ENCODE peak calls at places on chromosomes 5 and 9, in six cellular contexts. V, C, R, J, Z and O are unnamed samples.

GRCh38 chr5:176540956-176541337 is 3.7 kb upstream of the RNF44 start:
- DNase-seq in V (no peak), C (peak; percentile 44), R (no peak), J (no peak), Z (no peak), O (no peak)

GRCh38 chr5:178769617-178770290 is 39.3 kb upstream of the ZNF354A start:
- DNase-seq in V (peak; percentile 24), C (no peak), R (no peak), J (no peak), Z (no peak), O (no peak)

GRCh38 chr9:91207889-91208651 is 153.6 kb downstream of the AUH start:
- DNase-seq in V (no peak), C (peak; percentile 23), R (peak; percentile 94), J (peak; percentile 72), Z (peak; percentile 29), O (no peak)

GRCh38 chr5:16884595-16884994 is 51.5 kb downstream of the MYO10 start:
- DNase-seq in V (no peak), C (no peak), R (no peak), J (no peak), Z (no peak), O (no peak)

GRCh38 chr5:55577353-55578060 is 42.7 kb upstream of the PLPP1 start:
- DNase-seq in V (no peak), C (no peak), R (no peak), J (peak; percentile 86), Z (no peak), O (no peak)

GRCh38 chr5:36198281-36198680 is 43.4 kb downstream of the NADK2 start:
- DNase-seq in V (no peak), C (no peak), R (no peak), J (no peak), Z (peak; percentile 72), O (no peak)

GRCh38 chr5:131382407-131383395 is 118.8 kb downstream of the CDC42SE2 start:
- DNase-seq in V (no peak), C (peak; percentile 89), R (peak; percentile 87), J (peak; percentile 65), Z (no peak), O (no peak)

GRCh38 chr5:116084231-116084630 is 594 bp upstream of the COMMD10 start:
- DNase-seq in V (no peak), C (peak; percentile 30), R (peak; percentile 45), J (peak; percentile 33), Z (peak; percentile 36), O (no peak)

GRCh38 chr5:151382576-151382975 is 35.2 kb upstream of the SLC36A2 start:
- DNase-seq in V (no peak), C (no peak), R (no peak), J (no peak), Z (no peak), O (no peak)

GRCh38 chr9:127022913-127023665 is 99.3 kb downstream of the ANGPTL2 start:
- DNase-seq in V (no peak), C (no peak), R (no peak), J (no peak), Z (peak; percentile 5), O (no peak)

GRCh38 chr9:13427587-13427986 is 148.1 kb upstream of the MPDZ start:
- DNase-seq in V (no peak), C (peak; percentile 21), R (peak; percentile 57), J (peak; percentile 29), Z (peak; percentile 76), O (no peak)

DNA sequence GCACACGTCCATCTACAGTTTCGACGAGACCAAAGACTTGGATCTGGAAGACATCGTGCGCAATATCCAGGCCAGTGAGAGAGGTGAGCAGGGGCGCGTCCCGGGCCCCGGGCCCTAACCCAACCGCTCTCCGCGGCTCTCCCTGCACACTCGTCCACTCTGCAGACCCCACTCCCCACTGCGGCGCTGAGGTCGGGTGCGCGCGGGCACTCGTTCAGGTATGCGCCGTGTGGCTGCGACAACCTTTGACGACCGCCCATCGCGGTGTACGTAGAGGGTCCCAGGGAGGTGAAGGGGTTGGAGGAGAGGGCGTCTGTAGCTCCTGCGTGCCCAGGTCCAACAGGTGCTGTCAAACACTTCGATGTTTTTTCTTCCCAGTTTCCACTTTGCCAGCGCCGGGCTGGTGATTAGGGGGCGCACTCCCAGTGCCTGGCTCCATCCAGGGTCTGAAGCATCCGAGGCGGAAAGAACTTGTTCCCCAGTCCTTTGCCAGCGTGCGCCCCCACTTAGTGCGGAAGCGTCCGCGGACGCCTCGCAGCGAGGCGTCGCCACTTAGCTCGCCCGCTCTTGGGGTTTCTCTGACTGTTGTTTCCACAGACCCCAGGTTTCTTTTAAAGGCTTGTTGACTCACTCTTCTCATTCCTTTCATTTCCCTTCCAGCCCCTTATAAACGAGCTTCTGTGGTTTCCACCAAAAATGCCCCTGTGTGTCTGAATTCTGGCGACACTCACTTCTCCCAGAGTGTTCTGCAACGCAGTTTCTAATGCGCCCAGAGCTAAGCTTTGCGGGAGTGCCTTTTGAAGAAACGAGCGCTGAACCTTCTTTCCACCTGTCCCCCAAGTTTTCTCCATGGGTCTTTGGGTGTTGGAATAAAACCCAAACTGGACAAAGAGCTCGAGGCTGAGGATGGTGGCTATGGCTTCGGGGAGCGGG is 1.6 kb downstream of the NPR3 start:
- DNase-seq in V (no peak), C (no peak), R (no peak), J (no peak), Z (peak; percentile 73), O (no peak)
- H3K4me3 ChIP-seq in V (no peak overlapping the region), C (no peak overlapping the region), R (no peak overlapping the region), J (no peak overlapping the region), Z (peak overlapping the region; percentile 90), O (peak overlapping the region; percentile 56)

GRCh38 chr9:133277467-133277866 is 2.5 kb upstream of the ABO start:
- DNase-seq in V (no peak), C (no peak), R (no peak), J (no peak), Z (no peak), O (no peak)
- H3K9me3 ChIP-seq in V (no peaks in the 10 kb centered on the region), C (no peaks in the 10 kb centered on the region), R (no peaks in the 10 kb centered on the region), J (no peaks in the 10 kb centered on the region), Z (peaks cover 14% of the 10 kb centered on the region), O (peaks cover 5% of the 10 kb centered on the region)

DNA sequence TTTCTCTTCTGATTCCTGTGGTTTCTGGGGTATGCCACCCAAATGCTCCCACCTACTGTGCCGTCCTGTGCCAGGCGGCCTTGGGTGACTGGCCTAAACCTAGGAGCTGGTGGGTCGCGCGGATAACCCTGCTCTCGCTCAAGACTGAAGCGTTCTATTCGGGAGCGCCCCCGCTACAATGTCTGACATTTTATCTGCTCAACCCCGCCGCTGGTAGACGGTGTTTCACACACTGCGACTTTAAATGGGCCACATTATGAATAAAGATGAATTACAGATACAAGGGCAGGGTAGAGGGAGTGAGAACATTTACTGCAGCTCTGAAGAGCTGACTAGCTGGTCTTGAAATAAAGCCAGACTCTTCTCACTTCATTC is 775 bp upstream of the PTCH1 start:
- DNase-seq in V (no peak), C (no peak), R (no peak), J (no peak), Z (no peak), O (no peak)
- H3K4me3 ChIP-seq in V (no peak overlapping the region), C (no peak overlapping the region), R (no peak overlapping the region), J (no peak overlapping the region), Z (no peak overlapping the region), O (no peak overlapping the region)

DNA sequence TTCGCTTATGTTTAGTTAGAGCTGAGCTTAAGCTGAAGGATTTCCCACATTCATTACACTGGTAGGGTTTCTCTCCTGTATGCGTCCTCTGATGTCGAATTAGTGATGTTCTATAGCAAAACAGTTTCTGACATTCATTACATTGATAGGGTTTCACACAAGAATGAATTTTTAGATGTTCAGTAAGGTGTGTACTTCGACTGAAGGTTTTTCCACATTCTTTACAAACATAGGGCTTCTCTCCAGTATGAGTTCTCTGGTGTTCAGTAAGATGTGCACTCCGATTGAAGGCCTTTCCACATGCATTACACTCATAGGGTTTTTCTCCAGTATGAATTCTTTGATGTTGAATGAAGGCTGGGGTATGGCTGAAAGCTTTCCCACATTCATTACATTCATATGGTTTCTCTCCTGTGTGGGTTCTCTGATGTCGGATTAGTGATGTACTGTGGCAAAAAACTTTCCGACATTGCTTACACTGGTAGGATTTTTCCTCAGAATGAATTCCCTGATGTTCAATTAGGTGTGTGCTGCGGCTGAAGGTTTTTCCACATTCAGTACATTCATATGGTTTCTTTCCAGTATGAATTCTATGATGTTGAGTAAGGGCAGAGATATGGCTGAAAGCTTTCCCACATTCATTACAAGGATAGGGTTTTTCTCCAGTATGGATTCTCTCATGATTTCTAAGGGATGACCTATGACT is 14.6 kb downstream of the ZNF883 start:
- DNase-seq in V (no peak), C (no peak), R (no peak), J (no peak), Z (no peak), O (no peak)
- H3K9me3 ChIP-seq in V (peaks cover 2% of the 10 kb centered on the region), C (peaks cover 33% of the 10 kb centered on the region), R (peaks cover 15% of the 10 kb centered on the region), J (peaks cover 49% of the 10 kb centered on the region), Z (peaks cover 95% of the 10 kb centered on the region), O (peaks cover 96% of the 10 kb centered on the region)

GRCh38 chr5:83513491-83513890 is 41.9 kb downstream of the VCAN start:
- DNase-seq in V (no peak), C (no peak), R (no peak), J (no peak), Z (peak; percentile 55), O (no peak)
- H3K4me3 ChIP-seq in V (no peak overlapping the region), C (no peak overlapping the region), R (no peak overlapping the region), J (no peak overlapping the region), Z (no peak overlapping the region), O (no peak overlapping the region)

GRCh38 chr5:27240791-27241190 is 202.4 kb upstream of the CDH9 start:
- DNase-seq in V (no peak), C (no peak), R (no peak), J (no peak), Z (no peak), O (no peak)

GRCh38 chr5:27242258-27242626 is 203.9 kb upstream of the CDH9 start:
- DNase-seq in V (no peak), C (no peak), R (no peak), J (no peak), Z (no peak), O (no peak)

DNA sequence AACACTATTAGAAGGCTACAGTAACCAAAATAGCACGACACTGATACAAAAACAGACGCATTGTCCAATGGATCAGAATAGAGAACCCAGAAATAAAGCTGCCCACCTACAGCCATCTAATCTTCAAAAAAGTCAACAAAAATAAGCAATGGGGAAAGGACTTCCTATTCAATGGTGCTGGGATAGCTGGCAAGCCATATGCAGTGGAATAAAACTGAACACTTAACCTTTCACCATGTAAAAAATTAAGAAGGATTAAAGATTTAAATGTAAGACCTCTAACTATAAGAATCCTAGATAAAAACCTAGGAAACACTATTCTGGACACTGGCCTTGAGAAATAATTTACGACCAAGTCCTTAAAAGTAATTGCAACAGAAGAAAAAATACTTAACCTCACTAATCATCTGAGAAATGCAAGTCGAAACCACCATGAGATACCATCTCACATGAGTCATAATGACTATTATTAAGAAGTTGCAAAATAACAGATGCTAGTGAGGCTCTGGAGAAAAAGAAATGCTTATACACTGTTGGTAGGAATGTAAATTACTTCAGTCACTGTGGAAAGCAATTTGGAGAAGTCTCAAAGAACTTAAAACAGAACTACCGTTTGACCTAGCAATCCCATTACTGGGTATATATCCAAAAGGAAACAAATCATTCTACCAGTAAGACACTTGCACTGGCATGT is 203.3 kb upstream of the CDH9 start:
- DNase-seq in V (no peak), C (no peak), R (no peak), J (peak; percentile 95), Z (peak; percentile 96), O (no peak)
- H3K9me3 ChIP-seq in V (no peaks in the 10 kb centered on the region), C (no peaks in the 10 kb centered on the region), R (no peaks in the 10 kb centered on the region), J (peaks cover 3% of the 10 kb centered on the region), Z (peaks cover 14% of the 10 kb centered on the region), O (no peaks in the 10 kb centered on the region)

DNA sequence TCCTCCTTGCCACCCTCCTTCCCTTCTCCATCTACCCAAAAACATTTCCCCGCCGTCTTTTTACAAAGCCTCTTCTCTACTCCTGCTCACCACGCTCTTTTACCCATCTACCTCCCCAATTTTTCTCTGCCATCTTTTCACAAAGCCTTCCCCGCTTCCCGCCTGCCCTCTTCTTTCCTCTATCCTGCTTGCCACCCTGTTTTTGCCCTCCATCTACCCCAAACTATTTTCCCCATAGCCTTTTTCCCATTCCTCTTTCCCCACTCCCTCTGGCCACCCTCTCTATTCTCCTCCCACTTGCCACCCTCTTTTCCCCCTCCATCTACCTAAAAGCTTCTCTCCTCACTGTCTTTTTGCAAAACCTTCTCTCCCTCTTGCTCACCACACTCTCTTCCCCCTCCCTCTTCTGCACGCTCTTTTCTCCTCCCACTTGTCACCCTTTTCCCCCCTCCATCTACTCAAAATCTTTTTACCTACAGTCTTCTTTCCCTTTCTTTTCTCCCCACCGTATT is 19.4 kb upstream of the TRIM52 start:
- DNase-seq in V (no peak), C (no peak), R (no peak), J (no peak), Z (no peak), O (no peak)
- H3K4me3 ChIP-seq in V (no peak overlapping the region), C (no peak overlapping the region), R (no peak overlapping the region), J (no peak overlapping the region), Z (no peak overlapping the region), O (no peak overlapping the region)